ENCODE peak calls at places on chromosomes 13 and 19, in four cellular contexts. One of them, this sample, is unnamed.

GRCh38 chr13:40394304-40394983 is 272.0 kb downstream of the FOXO1 start:
- DNase-seq in SK-N-SH: no peak
- DNase-seq in K562: no peak
- DNase-seq in HepG2: no peak
- DNase-seq in this sample: no peak

GRCh38 chr19:46766569-46767317 is 20.5 kb upstream of the STRN4 start:
- DNase-seq in SK-N-SH: peak; percentile 74
- DNase-seq in K562: peak; percentile 73
- DNase-seq in HepG2: peak; percentile 53
- DNase-seq in this sample: peak; percentile 78

GRCh38 chr13:76552807-76553206 is 333.4 kb downstream of the KCTD12 start:
- DNase-seq in SK-N-SH: no peak
- DNase-seq in K562: no peak
- DNase-seq in HepG2: no peak
- DNase-seq in this sample: no peak

GRCh38 chr13:49580980-49581680 is 4.2 kb downstream of the RCBTB1 start:
- DNase-seq in SK-N-SH: no peak
- DNase-seq in K562: no peak
- DNase-seq in HepG2: no peak
- DNase-seq in this sample: no peak

GRCh38 chr19:10270180-10270615 is 722 bp upstream of the ICAM1 start:
- DNase-seq in SK-N-SH: peak; percentile 39
- DNase-seq in K562: peak; percentile 48
- DNase-seq in HepG2: no peak
- DNase-seq in this sample: no peak

GRCh38 chr19:15283141-15283885 is 49.0 kb downstream of the BRD4 start:
- DNase-seq in SK-N-SH: no peak
- DNase-seq in K562: no peak
- DNase-seq in HepG2: no peak
- DNase-seq in this sample: no peak

GRCh38 chr13:87777395-87777794 is 106.2 kb downstream of the SLITRK5 start:
- DNase-seq in SK-N-SH: no peak
- DNase-seq in K562: no peak
- DNase-seq in HepG2: peak; percentile 63
- DNase-seq in this sample: no peak

GRCh38 chr13:103187621-103188020 is 121.4 kb upstream of the SLC10A2 start:
- DNase-seq in SK-N-SH: no peak
- DNase-seq in K562: no peak
- DNase-seq in HepG2: no peak
- DNase-seq in this sample: no peak

GRCh38 chr19:19613456-19613855 is 5.0 kb downstream of the PBX4 start:
- DNase-seq in SK-N-SH: no peak
- DNase-seq in K562: no peak
- DNase-seq in HepG2: no peak
- DNase-seq in this sample: no peak

GRCh38 chr13:98657506-98658085 is 80.7 kb upstream of the STK24 start:
- DNase-seq in SK-N-SH: peak; percentile 48
- DNase-seq in K562: no peak
- DNase-seq in HepG2: no peak
- DNase-seq in this sample: no peak

GRCh38 chr13:45537506-45537905 is 72.8 kb downstream of the COG3 start:
- DNase-seq in SK-N-SH: no peak
- DNase-seq in K562: no peak
- DNase-seq in HepG2: no peak
- DNase-seq in this sample: no peak

GRCh38 chr13:44172411-44172810 is 201.2 kb upstream of the SERP2 start:
- DNase-seq in SK-N-SH: no peak
- DNase-seq in K562: no peak
- DNase-seq in HepG2: no peak
- DNase-seq in this sample: no peak

GRCh38 chr19:54478677-54479266 is 5.7 kb upstream of the CDC42EP5 start:
- DNase-seq in SK-N-SH: peak; percentile 57
- DNase-seq in K562: peak; percentile 50
- DNase-seq in HepG2: peak; percentile 59
- DNase-seq in this sample: peak; percentile 76

GRCh38 chr19:21138130-21138529 is 3.7 kb upstream of the ZNF431 start:
- DNase-seq in SK-N-SH: no peak
- DNase-seq in K562: no peak
- DNase-seq in HepG2: peak; percentile 70
- DNase-seq in this sample: no peak

GRCh38 chr13:85230754-85231153 is 568.5 kb downstream of the SLITRK6 start:
- DNase-seq in SK-N-SH: no peak
- DNase-seq in K562: no peak
- DNase-seq in HepG2: no peak
- DNase-seq in this sample: no peak

GRCh38 chr13:102648046-102648445 is 46.8 kb downstream of the METTL21C start:
- DNase-seq in SK-N-SH: no peak
- DNase-seq in K562: no peak
- DNase-seq in HepG2: no peak
- DNase-seq in this sample: no peak

GRCh38 chr13:24630851-24631341 is 49.3 kb upstream of the ATP12A start:
- DNase-seq in SK-N-SH: no peak
- DNase-seq in K562: peak; percentile 35
- DNase-seq in HepG2: no peak
- DNase-seq in this sample: no peak

GRCh38 chr13:60265566-60265965 is 101.8 kb upstream of the DIAPH3 start:
- DNase-seq in SK-N-SH: no peak
- DNase-seq in K562: no peak
- DNase-seq in HepG2: no peak
- DNase-seq in this sample: no peak

GRCh38 chr13:99135591-99135990 is 65.1 kb upstream of the UBAC2 start:
- DNase-seq in SK-N-SH: no peak
- DNase-seq in K562: no peak
- DNase-seq in HepG2: no peak
- DNase-seq in this sample: no peak

GRCh38 chr13:94706854-94707399 is 5.4 kb downstream of the SOX21 start:
- DNase-seq in SK-N-SH: peak; percentile 26
- DNase-seq in K562: no peak
- DNase-seq in HepG2: no peak
- DNase-seq in this sample: no peak

GRCh38 chr19:3443840-3444694 is 36.3 kb downstream of the SMIM24 start:
- DNase-seq in SK-N-SH: peak; percentile 76
- DNase-seq in K562: no peak
- DNase-seq in HepG2: peak; percentile 39
- DNase-seq in this sample: peak; percentile 61

GRCh38 chr19:29645911-29646310 is 19.4 kb upstream of the PLEKHF1 start:
- DNase-seq in SK-N-SH: no peak
- DNase-seq in K562: no peak
- DNase-seq in HepG2: peak; percentile 27
- DNase-seq in this sample: no peak

DNA sequence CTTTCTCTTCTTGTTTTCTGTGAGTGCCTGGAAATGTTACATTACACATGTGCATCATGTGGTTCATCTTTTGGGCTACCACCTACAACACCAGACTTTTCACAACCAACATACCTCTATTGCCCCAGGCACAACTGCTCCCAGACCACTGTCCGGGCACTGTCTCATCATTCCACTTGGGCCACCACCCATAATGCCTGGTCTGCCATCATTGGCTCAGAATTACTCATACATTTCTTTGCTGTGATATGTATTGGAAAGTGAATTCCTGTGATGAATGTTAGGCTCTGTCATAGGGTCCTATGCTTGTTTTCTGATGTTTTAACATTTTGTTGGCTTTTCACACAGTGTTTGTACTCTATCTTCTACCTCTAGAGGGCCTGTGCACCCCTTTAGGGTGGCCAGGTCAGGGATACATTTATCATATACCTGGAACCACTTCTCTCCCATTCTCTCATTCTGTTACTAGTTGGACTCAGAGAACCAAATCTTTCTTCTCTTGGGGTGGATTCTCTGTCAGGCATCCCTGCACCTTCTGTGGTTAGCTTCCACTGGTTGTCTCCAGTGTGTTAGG is 172.8 kb downstream of the NHLRC3 start:
- DNase-seq in SK-N-SH: no peak
- DNase-seq in K562: no peak
- DNase-seq in HepG2: no peak
- DNase-seq in this sample: no peak
- TF ChIP-seq CTCF in SK-N-SH: no peak
- TF ChIP-seq CTCF in K562: no peak
- TF ChIP-seq CTCF in HepG2: no peak
- TF ChIP-seq CTCF in this sample: no peak

GRCh38 chr19:38543286-38543806 is 74.4 kb downstream of the MAP4K1 start:
- DNase-seq in SK-N-SH: no peak
- DNase-seq in K562: no peak
- DNase-seq in HepG2: no peak
- DNase-seq in this sample: no peak

GRCh38 chr19:38544569-38545315 is 73.0 kb downstream of the MAP4K1 start:
- DNase-seq in SK-N-SH: no peak
- DNase-seq in K562: peak; percentile 59
- DNase-seq in HepG2: no peak
- DNase-seq in this sample: no peak

GRCh38 chr19:38547446-38547845 is 70.3 kb downstream of the MAP4K1 start:
- DNase-seq in SK-N-SH: no peak
- DNase-seq in K562: no peak
- DNase-seq in HepG2: no peak
- DNase-seq in this sample: no peak

GRCh38 chr19:38543807-38544568 is 73.8 kb downstream of the MAP4K1 start:
- DNase-seq in SK-N-SH: peak; percentile 93
- DNase-seq in K562: peak; percentile 98
- DNase-seq in HepG2: peak; percentile 79
- DNase-seq in this sample: peak; percentile 58

GRCh38 chr19:38545596-38545995 is 72.2 kb downstream of the MAP4K1 start:
- DNase-seq in SK-N-SH: no peak
- DNase-seq in K562: no peak
- DNase-seq in HepG2: no peak
- DNase-seq in this sample: no peak
- TF ChIP-seq FOXJ3 in SK-N-SH: no peak
- TF ChIP-seq FOXJ3 in K562: no peak
- TF ChIP-seq FOXJ3 in HepG2: no peak
- TF ChIP-seq FOXJ3 in this sample: no peak

DNA sequence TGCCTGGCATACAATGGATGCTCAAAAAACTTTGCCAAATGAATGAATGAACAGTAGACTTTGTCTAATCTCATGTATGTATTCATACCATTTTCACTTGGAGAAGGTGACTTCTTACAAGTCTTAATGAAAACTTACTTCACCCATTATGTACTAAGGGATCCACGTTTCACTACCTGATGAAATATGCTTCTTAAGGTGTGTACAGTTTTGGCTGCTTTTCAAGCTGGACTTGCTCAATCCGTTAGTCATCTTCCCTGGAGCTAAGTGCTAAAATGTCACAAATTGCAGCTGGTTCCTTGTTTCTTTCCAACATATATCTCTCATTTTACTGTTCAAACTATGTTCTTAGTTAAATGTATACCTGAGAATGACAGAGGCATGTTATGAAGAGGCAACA is 4.2 kb upstream of the CCNA1 start:
- DNase-seq in SK-N-SH: no peak
- DNase-seq in K562: no peak
- DNase-seq in HepG2: no peak
- DNase-seq in this sample: no peak
- TF ChIP-seq USF2 in SK-N-SH: no peak
- TF ChIP-seq USF2 in K562: no peak
- TF ChIP-seq USF2 in HepG2: no peak
- TF ChIP-seq USF2 in this sample: no peak

GRCh38 chr19:57351867-57352266 is 796 bp downstream of the ZNF304 start:
- DNase-seq in SK-N-SH: no peak
- DNase-seq in K562: peak; percentile 17
- DNase-seq in HepG2: no peak
- DNase-seq in this sample: no peak
- TF ChIP-seq CTCF in SK-N-SH: no peak
- TF ChIP-seq CTCF in K562: no peak
- TF ChIP-seq CTCF in HepG2: no peak
- TF ChIP-seq CTCF in this sample: no peak

This sample was measured in WTC11.